ENCODE peak calls at places on chromosomes 11 and 22, in ten cellular contexts. B is heart left ventricle, K is cardiac fibroblast, I is WTC11, W is BE2C, Q is ovary, Z is astrocyte of the spinal cord, J is left ventricle myocardium inferior, A is coronary artery, H is neural progenitor cell. T is an unnamed sample.

GRCh38 chr11:67032830-67033555 is 10.1 kb downstream of the SYT12 start:
- DNase-seq in J (no peak), K (peak), W (no peak), H (no peak), B (no peak), I (no peak), A (no peak), Z (peak), Q (peak), T (no peak)

GRCh38 chr22:26389125-26389524 is 39.9 kb upstream of the ASPHD2 start:
- DNase-seq in Q (no peak), Z (no peak), B (no peak), W (no peak), A (no peak), J (no peak), H (no peak), I (no peak), K (no peak), T (no peak)

GRCh38 chr11:281486-282161 is 3.4 kb downstream of the NLRP6 start:
- DNase-seq in J (no peak), Q (no peak), W (no peak), I (no peak), A (peak), B (peak), H (no peak), Z (no peak), K (no peak), T (no peak)

GRCh38 chr11:16226245-16226644 is 130.1 kb downstream of the SOX6 start:
- DNase-seq in A (no peak), H (no peak), W (peak), J (peak), K (peak), Q (no peak), Z (peak), B (peak), I (no peak), T (no peak)

GRCh38 chr22:41367680-41368542 is 13.8 kb upstream of the TEF start:
- DNase-seq in W (peak), J (peak), K (peak), B (no peak), Q (peak), A (no peak), I (no peak), Z (peak), H (peak), T (no peak)

GRCh38 chr22:23357028-23357427 is 176.7 kb downstream of the BCR start:
- DNase-seq in Q (no peak), K (no peak), B (no peak), I (no peak), Z (no peak), W (no peak), H (no peak), J (no peak), A (peak), T (no peak)

GRCh38 chr11:80586464-80586863 is 1145.6 kb upstream of the TENM4 start:
- DNase-seq in K (no peak), J (no peak), I (no peak), W (no peak), H (no peak), Z (no peak), A (no peak), Q (no peak), B (no peak), T (no peak)

GRCh38 chr11:10390375-10390774 is 64.7 kb upstream of the AMPD3 start:
- DNase-seq in Q (no peak), J (no peak), I (no peak), K (peak), B (no peak), A (no peak), H (no peak), Z (no peak), W (no peak), T (no peak)

GRCh38 chr22:31177420-31178162 is 17.6 kb downstream of the RNF185 start:
- DNase-seq in J (no peak), A (no peak), W (no peak), I (no peak), H (no peak), B (no peak), Q (no peak), K (peak), Z (peak), T (no peak)

GRCh38 chr11:8503872-8504491 is 90.0 kb downstream of the STK33 start:
- DNase-seq in A (no peak), Z (no peak), J (no peak), W (no peak), B (no peak), Q (no peak), K (peak), H (no peak), I (no peak), T (no peak)

GRCh38 chr11:12353534-12353933 is 23.8 kb upstream of the PARVA start:
- DNase-seq in A (no peak), K (no peak), W (no peak), H (no peak), Z (no peak), I (no peak), Q (no peak), J (no peak), B (no peak), T (no peak)

GRCh38 chr22:20604776-20605221 is 97.4 kb downstream of the MED15 start:
- DNase-seq in K (no peak), Q (no peak), J (no peak), B (no peak), H (no peak), W (no peak), A (no peak), I (no peak), Z (no peak), T (no peak)

GRCh38 chr11:20112291-20113146 is 47.8 kb downstream of the DBX1 start:
- DNase-seq in H (no peak), A (peak), Z (peak), J (peak), I (no peak), W (peak), K (peak), Q (peak), B (peak), T (no peak)

GRCh38 chr11:134124660-134125451 is 56.0 kb downstream of the JAM3 start:
- DNase-seq in J (peak), B (peak), Q (no peak), I (peak), A (no peak), W (peak), K (peak), Z (peak), H (peak), T (peak)

GRCh38 chr11:2118674-2119073 is 20.5 kb downstream of the IGF2 start:
- DNase-seq in B (no peak), Q (no peak), H (no peak), J (no peak), K (no peak), A (no peak), W (no peak), Z (no peak), I (no peak), T (no peak)

GRCh38 chr22:40638261-40638660 is 1.7 kb upstream of the MRTFA start:
- DNase-seq in K (no peak), Z (no peak), I (no peak), Q (no peak), H (no peak), A (no peak), B (no peak), W (no peak), J (no peak), T (no peak)

GRCh38 chr11:43360361-43361032 is 1.8 kb downstream of the TTC17 start:
- DNase-seq in K (peak), A (no peak), H (no peak), W (no peak), Z (no peak), I (no peak), B (no peak), J (no peak), Q (no peak), T (no peak)

GRCh38 chr11:106585061-106585460 is 433.2 kb downstream of the GUCY1A2 start:
- DNase-seq in K (peak), Z (peak), Q (no peak), W (peak), I (no peak), H (peak), J (no peak), A (no peak), B (no peak), T (no peak)

GRCh38 chr22:36981247-36981775 is 37.9 kb downstream of the TST start:
- DNase-seq in H (no peak), J (no peak), B (no peak), I (no peak), Z (no peak), Q (no peak), W (no peak), A (no peak), K (no peak), T (no peak)

GRCh38 chr11:83721286-83721685 is 435.1 kb upstream of the CCDC90B start:
- DNase-seq in W (no peak), K (no peak), I (no peak), J (no peak), H (no peak), Q (no peak), A (no peak), B (no peak), Z (no peak), T (no peak)

GRCh38 chr11:134486704-134487103 is 74.7 kb upstream of the B3GAT1 start:
- DNase-seq in H (no peak), K (no peak), Z (no peak), W (no peak), Q (no peak), I (no peak), A (no peak), B (no peak), J (no peak), T (no peak)

GRCh38 chr11:65355013-65355775 is 643 bp downstream of the TIGD3 start:
- DNase-seq in B (no peak), J (peak), W (peak), K (no peak), Z (no peak), H (peak), I (peak), Q (peak), A (no peak), T (peak)

GRCh38 chr11:47586043-47586442 is 435 bp upstream of the FAM180B start:
- DNase-seq in I (no peak), A (no peak), B (no peak), J (peak), W (no peak), H (no peak), Z (no peak), Q (no peak), K (no peak), T (no peak)

GRCh38 chr11:2567026-2567671 is 122.3 kb downstream of the KCNQ1 start:
- DNase-seq in A (no peak), J (no peak), H (no peak), Q (no peak), Z (no peak), I (peak), K (no peak), W (peak), B (peak), T (no peak)

GRCh38 chr11:17646451-17647145 is 72.8 kb upstream of the MYOD1 start:
- DNase-seq in J (no peak), Z (no peak), H (no peak), W (no peak), Q (no peak), A (no peak), K (no peak), I (no peak), B (no peak), T (no peak)

GRCh38 chr11:27497284-27497866 is 9.2 kb downstream of the LIN7C start:
- DNase-seq in J (no peak), H (no peak), I (no peak), W (no peak), B (no peak), A (no peak), Q (no peak), Z (peak), K (peak), T (no peak)

GRCh38 chr11:111512296-111513239 is at the start of gene BTG4:
- DNase-seq in A (no peak), H (peak), W (peak), Z (no peak), J (no peak), Q (no peak), B (no peak), K (peak), I (peak), T (peak)

GRCh38 chr22:18057568-18058209 is 20.1 kb upstream of the PEX26 start:
- DNase-seq in J (no peak), B (peak), W (no peak), A (peak), I (no peak), H (no peak), Z (peak), K (peak), Q (peak), T (no peak)

GRCh38 chr11:128900468-128900867 is 9.3 kb downstream of the KCNJ5 start:
- DNase-seq in J (no peak), W (no peak), B (no peak), I (no peak), K (no peak), A (no peak), H (no peak), Q (no peak), Z (no peak), T (no peak)

GRCh38 chr22:46791201-46791731 is 28.8 kb downstream of the TBC1D22A start:
- DNase-seq in W (peak), A (no peak), I (no peak), Q (no peak), B (peak), J (no peak), K (peak), H (no peak), Z (peak), T (no peak)

GRCh38 chr11:118002010-118002540 is 15.9 kb downstream of the IL10RA start:
- DNase-seq in B (no peak), K (no peak), Z (no peak), A (no peak), I (no peak), W (no peak), Q (no peak), H (no peak), J (no peak), T (no peak)

GRCh38 chr11:115993613-115994012 is 489.4 kb upstream of the CADM1 start:
- DNase-seq in J (no peak), I (no peak), Q (no peak), H (no peak), K (no peak), W (no peak), Z (no peak), A (no peak), B (no peak), T (no peak)

GRCh38 chr22:40627612-40628011 is 8.9 kb downstream of the MRTFA start:
- DNase-seq in J (no peak), I (no peak), W (no peak), A (no peak), K (no peak), Q (no peak), Z (no peak), B (no peak), H (no peak), T (no peak)

GRCh38 chr11:45314900-45315299 is 28.8 kb upstream of the SYT13 start:
- DNase-seq in A (peak), B (no peak), I (no peak), K (no peak), W (no peak), J (no peak), H (no peak), Z (no peak), Q (no peak), T (no peak)

GRCh38 chr22:48199667-48200066 is 1437.2 kb downstream of the TBC1D22A start:
- DNase-seq in Q (no peak), I (no peak), W (no peak), K (no peak), H (no peak), A (peak), J (no peak), Z (no peak), B (no peak), T (no peak)

GRCh38 chr11:124717786-124718634 is 21.7 kb upstream of the NRGN start:
- DNase-seq in Z (peak), B (peak), A (no peak), H (peak), W (peak), I (peak), Q (no peak), K (peak), J (peak), T (peak)

GRCh38 chr11:43784866-43785265 is 95.8 kb upstream of the ALKBH3 start:
- DNase-seq in W (no peak), B (no peak), H (no peak), I (no peak), Q (no peak), A (no peak), Z (no peak), K (no peak), J (no peak), T (no peak)

GRCh38 chr11:24496728-24497396 is at the start of gene LUZP2:
- DNase-seq in W (peak), A (no peak), K (peak), B (peak), H (peak), Z (peak), Q (no peak), I (peak), J (no peak), T (peak)
- TF ChIP-seq CTCF in W (peak), A (no peak), K (no peak), B (no peak), H (peak), Z (no peak), Q (no peak), I (no peak), J (no peak), T (no peak)

DNA sequence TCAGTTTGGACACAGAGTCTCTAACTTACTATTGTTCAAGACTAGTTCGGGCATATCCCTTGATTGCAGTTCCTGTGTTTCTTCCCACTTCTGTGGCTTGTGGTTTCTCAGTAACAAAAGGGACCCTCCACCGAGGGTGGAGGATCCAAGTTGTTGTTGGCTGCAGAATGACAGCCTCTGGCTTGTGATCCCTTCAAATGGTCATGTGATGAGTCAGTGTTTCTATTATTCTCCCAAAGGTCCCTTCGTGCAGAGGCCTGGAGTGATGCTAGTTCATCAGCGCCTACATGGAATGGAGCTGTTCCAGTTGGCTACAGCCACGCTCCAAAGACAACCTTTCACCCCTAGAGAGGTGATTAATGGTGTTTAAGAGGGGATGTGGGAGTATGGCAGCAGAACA is 2.6 kb upstream of the VWCE start:
- DNase-seq in Z (peak), H (no peak), W (no peak), K (peak), J (no peak), I (no peak), Q (peak), A (no peak), B (peak), T (no peak)
- TF ChIP-seq CTCF in Z (no peak), H (no peak), W (no peak), K (no peak), J (no peak), I (no peak), Q (no peak), A (no peak), B (no peak), T (no peak)

DNA sequence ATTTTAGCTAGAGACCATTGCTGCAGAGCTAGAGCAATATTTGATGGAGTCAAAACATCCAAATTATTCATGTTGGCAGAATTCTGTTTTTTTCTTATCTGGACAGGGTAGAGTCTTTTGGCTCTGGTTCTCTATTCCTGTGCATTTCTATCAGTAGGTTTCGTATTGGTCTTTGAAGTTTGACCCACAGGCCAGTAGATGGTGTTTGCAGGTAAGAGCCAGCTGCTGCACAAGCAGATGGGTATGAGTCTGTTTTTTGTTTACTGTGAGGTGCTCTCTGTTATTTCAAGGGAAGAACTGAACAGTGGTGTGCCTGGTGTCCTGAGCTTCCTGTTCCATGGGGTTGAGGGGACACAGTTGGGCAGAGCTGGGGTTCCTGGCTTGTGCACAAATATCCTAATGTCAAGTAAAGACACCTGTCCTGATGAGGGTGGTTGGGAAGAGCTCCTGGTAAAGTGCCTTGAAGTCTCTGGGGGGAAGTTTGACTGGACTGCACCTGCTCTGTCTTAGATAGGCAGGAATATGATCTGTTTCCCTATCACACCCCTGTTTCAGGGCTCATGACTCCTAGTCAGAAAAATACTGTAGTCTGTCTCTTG is 34.0 kb upstream of the SLC22A25 start:
- DNase-seq in K (no peak), A (no peak), Z (no peak), J (no peak), B (no peak), I (no peak), W (no peak), H (no peak), Q (no peak), T (no peak)
- TF ChIP-seq CTCF in K (peak), A (no peak), Z (no peak), J (no peak), B (no peak), I (no peak), W (no peak), H (no peak), Q (no peak), T (no peak)

GRCh38 chr11:131656839-131657211 is 286.4 kb downstream of the NTM start:
- DNase-seq in Z (no peak), Q (no peak), W (no peak), A (no peak), H (peak), I (no peak), B (no peak), K (no peak), J (no peak), T (peak)
- TF ChIP-seq CTCF in Z (no peak), Q (no peak), W (no peak), A (no peak), H (no peak), I (no peak), B (no peak), K (no peak), J (no peak), T (no peak)

DNA sequence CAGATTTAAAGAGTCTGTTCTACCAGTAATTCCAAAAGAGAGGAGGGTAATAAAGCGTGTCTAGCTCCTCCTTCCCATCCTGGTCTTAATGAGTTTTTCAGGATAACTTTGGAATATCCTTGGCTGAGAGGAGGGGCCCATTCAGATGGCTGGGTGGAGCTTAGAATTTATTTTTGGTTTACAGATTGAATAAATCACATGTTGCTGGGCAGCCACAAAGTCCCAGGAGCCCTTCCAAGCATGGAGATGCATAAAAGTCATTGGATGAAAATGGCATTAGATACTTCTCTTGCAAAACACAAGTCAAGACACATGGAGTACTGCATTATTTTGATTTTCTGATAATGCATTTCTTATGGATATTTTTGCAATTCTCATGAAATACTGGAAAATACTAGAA is 139.0 kb downstream of the TRPC6 start:
- DNase-seq in Z (no peak), K (no peak), B (no peak), J (no peak), H (no peak), I (no peak), A (no peak), W (no peak), Q (no peak), T (no peak)
- TF ChIP-seq CTCF in Z (no peak), K (no peak), B (no peak), J (no peak), H (no peak), I (no peak), A (no peak), W (no peak), Q (no peak), T (no peak)

GRCh38 chr11:32115406-32115805 is 24.5 kb downstream of the RCN1 start:
- DNase-seq in H (no peak), Q (no peak), I (no peak), B (no peak), Z (no peak), A (no peak), W (no peak), K (no peak), J (no peak), T (no peak)
- TF ChIP-seq CTCF in H (no peak), Q (no peak), I (no peak), B (no peak), Z (no peak), A (no peak), W (no peak), K (no peak), J (no peak), T (no peak)

T was measured in nephron progenitor cell.